ENCODE peak calls at places on chromosomes 13 and 19, in six cellular contexts. D is kidney epithelial cell, E is NB4, M is PC-3, P is ascending aorta, K is body of pancreas. U is an unnamed sample.

GRCh38 chr19:40744554-40745401 is 5.5 kb downstream of the ACTMAP start:
- DNase-seq in E (no peak), D (no peak), M (no peak), P (no peak), K (peak; percentile 42), U (no peak)

GRCh38 chr13:79549355-79550106 is 68.6 kb downstream of the NDFIP2 start:
- DNase-seq in E (no peak), K (no peak), P (no peak), M (no peak), D (no peak), U (no peak)

GRCh38 chr13:112740502-112741131 is 50.8 kb downstream of the ATP11A start:
- DNase-seq in P (no peak), M (no peak), K (peak; percentile 48), E (peak; percentile 50), D (no peak), U (no peak)

GRCh38 chr13:31767175-31767900 is 28.0 kb downstream of the RXFP2 start:
- DNase-seq in E (no peak), D (peak; percentile 67), P (no peak), K (no peak), M (no peak), U (no peak)

GRCh38 chr13:114067886-114068722 is 64.3 kb downstream of the RASA3 start:
- DNase-seq in D (no peak), P (no peak), E (peak; percentile 30), K (no peak), M (no peak), U (no peak)

GRCh38 chr13:78323848-78324247 is 279.5 kb downstream of the POU4F1 start:
- DNase-seq in M (peak; percentile 67), D (no peak), K (no peak), P (no peak), E (no peak), U (no peak)

GRCh38 chr13:110309661-110310524 is 2.8 kb downstream of the COL4A2 start:
- DNase-seq in D (no peak), E (no peak), P (no peak), M (no peak), K (no peak), U (no peak)

GRCh38 chr13:27171244-27171829 is at the start of gene USP12:
- DNase-seq in M (no peak), P (no peak), K (no peak), D (no peak), E (peak; percentile 71), U (peak; percentile 59)

GRCh38 chr13:80105350-80105749 is 235.6 kb downstream of the SPRY2 start:
- DNase-seq in K (no peak), D (no peak), E (no peak), M (no peak), P (no peak), U (no peak)

DNA sequence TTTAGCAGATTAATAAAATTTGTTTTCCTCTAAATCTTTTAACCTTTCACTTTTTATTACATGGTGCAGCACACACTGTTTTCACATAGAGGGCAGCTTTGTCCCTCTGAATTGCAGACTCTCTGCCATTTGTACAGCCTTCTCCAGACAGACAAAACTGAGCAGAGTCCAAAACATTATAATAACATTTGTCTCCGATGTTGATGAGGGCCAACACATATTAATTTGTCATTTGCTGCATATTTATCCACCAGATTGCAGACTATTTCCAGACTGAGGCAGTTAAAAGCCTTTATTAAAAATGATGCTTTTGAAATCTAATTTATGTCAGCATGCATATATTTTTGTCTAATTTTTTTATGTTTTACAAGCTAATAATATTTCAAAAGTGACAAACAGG is 1251.9 kb upstream of the SLC10A2 start:
- DNase-seq in D (no peak), P (no peak), K (no peak), M (peak; percentile 38), E (peak; percentile 16), U (no peak)
- TF ChIP-seq CTCF in D (peak; percentile 61), P (no peak), K (no peak), M (peak; percentile 69), E (no peak), U (no peak)

GRCh38 chr13:96000069-96000468 is 53.1 kb downstream of the UGGT2 start:
- DNase-seq in K (no peak), M (no peak), D (no peak), P (no peak), E (no peak), U (no peak)

DNA sequence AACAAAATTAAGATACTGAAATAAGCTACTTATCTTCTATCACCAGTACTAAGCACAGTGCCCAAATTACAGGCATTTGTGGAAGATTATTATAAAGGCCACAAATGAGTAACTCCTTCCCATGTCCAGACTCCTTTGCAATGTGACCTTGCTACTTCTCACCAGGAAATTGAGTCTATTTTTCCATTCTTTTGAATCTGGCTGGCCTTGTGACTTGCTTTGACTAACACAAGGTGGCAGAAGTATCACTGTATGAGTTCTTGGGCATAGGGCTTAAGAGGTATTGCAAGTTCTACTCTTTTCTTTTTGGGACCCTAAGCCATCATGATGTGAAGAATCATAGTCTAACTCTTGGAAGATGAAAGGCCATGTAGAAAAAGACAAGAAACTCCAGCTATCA is 49.9 kb downstream of the UGGT2 start:
- DNase-seq in M (peak; percentile 28), E (peak; percentile 9), D (no peak), K (no peak), P (no peak), U (no peak)
- TF ChIP-seq CTCF in M (peak; percentile 46), E (no peak), D (peak; percentile 13), K (no peak), P (no peak), U (no peak)

DNA sequence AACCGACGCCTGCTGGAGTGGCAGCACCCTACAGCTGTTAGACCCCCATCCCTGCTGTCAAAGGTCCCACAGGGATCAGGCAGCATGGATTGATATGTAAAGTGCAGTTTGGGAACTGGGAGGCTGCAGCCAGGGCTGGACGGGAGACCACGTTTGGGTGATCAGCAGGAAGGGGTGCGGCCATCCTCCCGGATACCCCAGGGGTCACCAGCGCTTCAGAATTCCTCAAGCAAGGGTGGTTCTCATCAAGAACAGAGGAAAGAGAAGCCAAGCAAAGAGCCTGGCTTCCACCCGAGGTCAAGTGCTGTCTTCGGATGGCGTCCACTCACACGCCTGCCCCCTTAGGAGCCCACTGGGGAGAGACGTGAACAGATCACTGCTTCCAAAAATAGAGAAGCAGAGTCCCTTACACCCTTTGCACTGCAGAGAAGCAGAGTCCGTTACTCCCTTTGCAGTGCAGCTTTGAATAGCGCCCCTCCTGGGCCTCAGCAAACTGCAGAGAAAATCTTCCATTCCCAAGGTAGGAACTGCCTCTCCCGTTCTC is 35.5 kb downstream of the DHRS12 start:
- DNase-seq in D (no peak), K (no peak), P (no peak), E (no peak), M (no peak), U (no peak)
- TF ChIP-seq CTCF in D (no peak), K (no peak), P (no peak), E (peak; percentile 19), M (no peak), U (no peak)

GRCh38 chr19:5503598-5503997 is 48.4 kb downstream of the ZNRF4 start:
- DNase-seq in E (peak; percentile 18), D (no peak), M (peak; percentile 19), K (no peak), P (no peak), U (no peak)
- TF ChIP-seq CTCF in E (peak; percentile 11), D (no peak), M (no peak), K (no peak), P (no peak), U (peak; percentile 13)

GRCh38 chr13:37602743-37603381 is 4.3 kb upstream of the POSTN start:
- DNase-seq in E (peak; percentile 8), K (no peak), P (no peak), D (no peak), M (peak; percentile 6), U (no peak)
- TF ChIP-seq CTCF in E (peak; percentile 9), K (no peak), P (peak; percentile 69), D (peak; percentile 36), M (peak; percentile 58), U (peak; percentile 18)

GRCh38 chr13:69565334-69565733 is 542.3 kb upstream of the ATXN8OS start:
- DNase-seq in M (peak; percentile 55), K (no peak), E (peak; percentile 63), D (peak; percentile 70), P (no peak), U (peak; percentile 17)
- TF ChIP-seq CTCF in M (peak; percentile 53), K (no peak), E (peak; percentile 71), D (peak; percentile 54), P (no peak), U (peak; percentile 58)

GRCh38 chr19:51711702-51712101 is 12.1 kb downstream of the HAS1 start:
- DNase-seq in K (no peak), E (no peak), D (no peak), M (no peak), P (no peak), U (no peak)

GRCh38 chr19:51713319-51714285 is 10.2 kb downstream of the HAS1 start:
- DNase-seq in D (no peak), E (no peak), K (no peak), M (no peak), P (no peak), U (no peak)

GRCh38 chr19:51714848-51715247 is 8.9 kb downstream of the HAS1 start:
- DNase-seq in P (no peak), E (peak; percentile 34), D (no peak), M (no peak), K (no peak), U (no peak)

GRCh38 chr19:51710163-51710562 is 13.6 kb downstream of the HAS1 start:
- DNase-seq in K (no peak), D (no peak), M (no peak), E (no peak), P (no peak), U (no peak)

GRCh38 chr19:51712461-51713081 is 11.2 kb downstream of the HAS1 start:
- DNase-seq in E (peak; percentile 44), M (peak; percentile 85), K (peak; percentile 34), D (no peak), P (no peak), U (peak; percentile 76)
- TF ChIP-seq CTCF in E (no peak), M (peak; percentile 90), K (peak; percentile 10), D (peak; percentile 67), P (no peak), U (peak; percentile 65)

GRCh38 chr13:41019578-41020347 is 647 bp upstream of the ELF1 start:
- DNase-seq in M (no peak), D (peak; percentile 28), K (peak; percentile 44), E (no peak), P (no peak), U (no peak)

GRCh38 chr13:41019027-41019487 is at the start of gene ELF1:
- DNase-seq in D (peak; percentile 70), E (peak; percentile 93), P (peak; percentile 14), M (peak; percentile 78), K (peak; percentile 74), U (peak; percentile 54)

GRCh38 chr13:41017744-41018582 is 1.2 kb downstream of the ELF1 start:
- DNase-seq in P (no peak), E (peak; percentile 47), K (no peak), M (peak; percentile 59), D (no peak), U (no peak)

GRCh38 chr13:41017153-41017552 is 2.0 kb downstream of the ELF1 start:
- DNase-seq in M (no peak), K (peak; percentile 52), D (no peak), E (peak; percentile 65), P (no peak), U (no peak)

DNA sequence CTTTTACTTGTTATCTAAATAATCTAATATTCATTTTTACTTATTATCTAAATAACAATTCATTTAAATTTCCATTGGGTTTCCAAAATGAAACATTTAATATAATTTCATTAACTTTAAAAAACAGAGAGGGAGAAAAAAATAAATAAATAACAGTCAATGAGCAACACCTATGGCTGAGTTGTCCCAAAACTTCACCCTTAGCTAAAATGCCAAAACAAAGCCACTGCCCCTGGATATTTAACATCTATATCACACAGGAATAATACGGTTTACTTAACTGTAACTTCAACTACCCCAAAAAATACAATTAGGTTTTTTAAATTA is 570 bp downstream of the ELF1 start:
- DNase-seq in D (no peak), K (no peak), P (no peak), M (no peak), E (no peak), U (no peak)
- TF ChIP-seq CTCF in D (no peak), K (no peak), P (no peak), M (no peak), E (no peak), U (no peak)